ENCODE peak calls at places on chromosomes 16 and 17, in six cellular contexts. One of them, this sample, is unnamed.

GRCh38 chr17:7023576-7024401 is 939 bp downstream of the BCL6B start:
- DNase-seq in HEK293T: peak
- DNase-seq in fibroblast of pulmonary artery: peak
- DNase-seq in T-helper 17 cell: peak
- DNase-seq in lower lobe of right lung: peak
- DNase-seq in Daoy: peak
- DNase-seq in this sample: peak

GRCh38 chr16:70467113-70467512 is 12.7 kb downstream of the FCSK start:
- DNase-seq in HEK293T: no peak
- DNase-seq in fibroblast of pulmonary artery: no peak
- DNase-seq in T-helper 17 cell: no peak
- DNase-seq in lower lobe of right lung: no peak
- DNase-seq in Daoy: no peak
- DNase-seq in this sample: no peak

GRCh38 chr17:77281024-77281903 is 140.5 kb downstream of the SEC14L1 start:
- DNase-seq in HEK293T: peak
- DNase-seq in fibroblast of pulmonary artery: peak
- DNase-seq in T-helper 17 cell: peak
- DNase-seq in lower lobe of right lung: peak
- DNase-seq in Daoy: peak
- DNase-seq in this sample: peak

GRCh38 chr17:39921323-39921722 is 2.9 kb upstream of the GSDMB start:
- DNase-seq in HEK293T: no peak
- DNase-seq in fibroblast of pulmonary artery: no peak
- DNase-seq in T-helper 17 cell: no peak
- DNase-seq in lower lobe of right lung: no peak
- DNase-seq in Daoy: no peak
- DNase-seq in this sample: no peak

GRCh38 chr16:48393843-48394703 is 8.9 kb upstream of the SIAH1 start:
- DNase-seq in HEK293T: no peak
- DNase-seq in fibroblast of pulmonary artery: peak
- DNase-seq in T-helper 17 cell: no peak
- DNase-seq in lower lobe of right lung: no peak
- DNase-seq in Daoy: no peak
- DNase-seq in this sample: peak

GRCh38 chr17:50196826-50197225 is 4.6 kb downstream of the COL1A1 start:
- DNase-seq in HEK293T: no peak
- DNase-seq in fibroblast of pulmonary artery: peak
- DNase-seq in T-helper 17 cell: no peak
- DNase-seq in lower lobe of right lung: no peak
- DNase-seq in Daoy: no peak
- DNase-seq in this sample: peak

GRCh38 chr16:83966153-83966696 is 1.8 kb upstream of the NECAB2 start:
- DNase-seq in HEK293T: no peak
- DNase-seq in fibroblast of pulmonary artery: no peak
- DNase-seq in T-helper 17 cell: no peak
- DNase-seq in lower lobe of right lung: peak
- DNase-seq in Daoy: no peak
- DNase-seq in this sample: no peak

GRCh38 chr17:43880420-43880991 is 26.8 kb downstream of the MPP2 start:
- DNase-seq in HEK293T: peak
- DNase-seq in fibroblast of pulmonary artery: peak
- DNase-seq in T-helper 17 cell: peak
- DNase-seq in lower lobe of right lung: peak
- DNase-seq in Daoy: peak
- DNase-seq in this sample: peak

GRCh38 chr16:2664522-2665096 is 17.7 kb upstream of the KCTD5 start:
- DNase-seq in HEK293T: no peak
- DNase-seq in fibroblast of pulmonary artery: no peak
- DNase-seq in T-helper 17 cell: no peak
- DNase-seq in lower lobe of right lung: no peak
- DNase-seq in Daoy: no peak
- DNase-seq in this sample: no peak

GRCh38 chr17:57924677-57925076 is 30.5 kb downstream of the CUEDC1 start:
- DNase-seq in HEK293T: no peak
- DNase-seq in fibroblast of pulmonary artery: no peak
- DNase-seq in T-helper 17 cell: no peak
- DNase-seq in lower lobe of right lung: no peak
- DNase-seq in Daoy: no peak
- DNase-seq in this sample: no peak

GRCh38 chr17:29357821-29358232 is 32.3 kb upstream of the TAOK1 start:
- DNase-seq in HEK293T: no peak
- DNase-seq in fibroblast of pulmonary artery: no peak
- DNase-seq in T-helper 17 cell: no peak
- DNase-seq in lower lobe of right lung: no peak
- DNase-seq in Daoy: no peak
- DNase-seq in this sample: peak

GRCh38 chr16:29760567-29761279 is 14.9 kb upstream of the C16orf54 start:
- DNase-seq in HEK293T: no peak
- DNase-seq in fibroblast of pulmonary artery: no peak
- DNase-seq in T-helper 17 cell: no peak
- DNase-seq in lower lobe of right lung: no peak
- DNase-seq in Daoy: no peak
- DNase-seq in this sample: no peak

GRCh38 chr16:14186007-14186953 is 115.2 kb downstream of the MRTFB start:
- DNase-seq in HEK293T: peak
- DNase-seq in fibroblast of pulmonary artery: peak
- DNase-seq in T-helper 17 cell: no peak
- DNase-seq in lower lobe of right lung: no peak
- DNase-seq in Daoy: peak
- DNase-seq in this sample: peak

GRCh38 chr17:67139784-67140665 is 95.7 kb downstream of the CACNG1 start:
- DNase-seq in HEK293T: no peak
- DNase-seq in fibroblast of pulmonary artery: peak
- DNase-seq in T-helper 17 cell: no peak
- DNase-seq in lower lobe of right lung: no peak
- DNase-seq in Daoy: no peak
- DNase-seq in this sample: peak

GRCh38 chr17:1606352-1606985 is 22.2 kb downstream of the SLC43A2 start:
- DNase-seq in HEK293T: no peak
- DNase-seq in fibroblast of pulmonary artery: no peak
- DNase-seq in T-helper 17 cell: no peak
- DNase-seq in lower lobe of right lung: no peak
- DNase-seq in Daoy: no peak
- DNase-seq in this sample: no peak

GRCh38 chr16:4699030-4699556 is 5.7 kb downstream of the NUDT16L1 start:
- DNase-seq in HEK293T: no peak
- DNase-seq in fibroblast of pulmonary artery: no peak
- DNase-seq in T-helper 17 cell: no peak
- DNase-seq in lower lobe of right lung: no peak
- DNase-seq in Daoy: no peak
- DNase-seq in this sample: no peak

GRCh38 chr17:9414471-9414870 is 161.1 kb downstream of the STX8 start:
- DNase-seq in HEK293T: no peak
- DNase-seq in fibroblast of pulmonary artery: no peak
- DNase-seq in T-helper 17 cell: no peak
- DNase-seq in lower lobe of right lung: no peak
- DNase-seq in Daoy: no peak
- DNase-seq in this sample: no peak

GRCh38 chr17:11908711-11909146 is 88.5 kb downstream of the ZNF18 start:
- DNase-seq in HEK293T: no peak
- DNase-seq in fibroblast of pulmonary artery: no peak
- DNase-seq in T-helper 17 cell: no peak
- DNase-seq in lower lobe of right lung: no peak
- DNase-seq in Daoy: no peak
- DNase-seq in this sample: no peak

GRCh38 chr17:44385287-44386181 is 3.9 kb downstream of the ITGA2B start:
- DNase-seq in HEK293T: peak
- DNase-seq in fibroblast of pulmonary artery: peak
- DNase-seq in T-helper 17 cell: peak
- DNase-seq in lower lobe of right lung: peak
- DNase-seq in Daoy: peak
- DNase-seq in this sample: peak

GRCh38 chr17:58786586-58787295 is 31.1 kb downstream of the PPM1E start:
- DNase-seq in HEK293T: no peak
- DNase-seq in fibroblast of pulmonary artery: peak
- DNase-seq in T-helper 17 cell: no peak
- DNase-seq in lower lobe of right lung: no peak
- DNase-seq in Daoy: peak
- DNase-seq in this sample: peak